ENCODE peak calls at places on chromosomes 6 and 20, in six cellular contexts. T is Panc1, V is tibial nerve, F is upper lobe of left lung, O is heart right ventricle, L is A549. E is an unnamed sample.

GRCh38 chr20:40535816-40536215 is 153.2 kb downstream of the MAFB start:
- DNase-seq in T (no peak), V (no peak), F (no peak), O (no peak), L (no peak), E (no peak)

GRCh38 chr6:166393535-166393823 is 10.7 kb upstream of the MPC1 start:
- DNase-seq in T (no peak), V (no peak), F (no peak), O (no peak), L (no peak), E (no peak)

GRCh38 chr20:44291754-44292153 is 19.2 kb downstream of the FITM2 start:
- DNase-seq in T (no peak), V (no peak), F (no peak), O (no peak), L (no peak), E (no peak)

GRCh38 chr6:157845493-157846259 is 22.6 kb downstream of the SNX9 start:
- DNase-seq in T (no peak), V (no peak), F (no peak), O (no peak), L (no peak), E (no peak)

GRCh38 chr6:42194056-42194455 is 700 bp downstream of the GUCA1B start:
- DNase-seq in T (no peak), V (no peak), F (no peak), O (no peak), L (no peak), E (no peak)

GRCh38 chr6:3159805-3160781 is 2.7 kb upstream of the TUBB2A start:
- DNase-seq in T (no peak), V (peak; percentile 30), F (peak; percentile 26), O (no peak), L (peak; percentile 64), E (no peak)

GRCh38 chr20:29690274-29690673 is 1567.2 kb upstream of the DEFB115 start:
- DNase-seq in T (no peak), V (no peak), F (no peak), O (no peak), L (no peak), E (no peak)

GRCh38 chr6:144768676-144769599 is 483.8 kb downstream of the UTRN start:
- DNase-seq in T (no peak), V (no peak), F (no peak), O (no peak), L (no peak), E (no peak)

GRCh38 chr6:110178626-110179405 is 654 bp downstream of the WASF1 start:
- DNase-seq in T (peak; percentile 78), V (peak; percentile 54), F (peak; percentile 33), O (peak; percentile 30), L (peak; percentile 73), E (no peak)

GRCh38 chr6:157597461-157598312 is 216.7 kb downstream of the ZDHHC14 start:
- DNase-seq in T (no peak), V (peak; percentile 34), F (no peak), O (peak; percentile 37), L (peak; percentile 26), E (no peak)

GRCh38 chr20:63025534-63026331 is 19.0 kb upstream of the BHLHE23 start:
- DNase-seq in T (no peak), V (no peak), F (no peak), O (peak; percentile 9), L (peak; percentile 23), E (no peak)

GRCh38 chr20:20237093-20237959 is 130.6 kb upstream of the INSM1 start:
- DNase-seq in T (peak; percentile 24), V (peak; percentile 56), F (no peak), O (no peak), L (peak; percentile 40), E (peak; percentile 66)

GRCh38 chr6:169296170-169296569 is 42.5 kb upstream of the THBS2 start:
- DNase-seq in T (no peak), V (no peak), F (no peak), O (no peak), L (no peak), E (no peak)

GRCh38 chr20:49729780-49730179 is 16.1 kb upstream of the B4GALT5 start:
- DNase-seq in T (no peak), V (no peak), F (no peak), O (no peak), L (no peak), E (no peak)

GRCh38 chr20:14673164-14673563 is 335.8 kb upstream of the FLRT3 start:
- DNase-seq in T (no peak), V (no peak), F (no peak), O (no peak), L (peak; percentile 46), E (no peak)

GRCh38 chr20:25529295-25529951 is 55.9 kb downstream of the NINL start:
- DNase-seq in T (no peak), V (no peak), F (no peak), O (no peak), L (no peak), E (no peak)

GRCh38 chr6:73774311-73774766 is 78.3 kb downstream of the CD109 start:
- DNase-seq in T (no peak), V (peak; percentile 40), F (no peak), O (peak; percentile 19), L (peak; percentile 66), E (no peak)

GRCh38 chr20:63734946-63735858 is 1.3 kb upstream of the LIME1 start:
- DNase-seq in T (no peak), V (no peak), F (no peak), O (no peak), L (no peak), E (no peak)

GRCh38 chr6:31568537-31568961 is 3.5 kb upstream of the LTA start:
- DNase-seq in T (no peak), V (no peak), F (peak; percentile 68), O (no peak), L (no peak), E (no peak)

GRCh38 chr20:19834783-19835182 is 76.7 kb downstream of the RIN2 start:
- DNase-seq in T (no peak), V (no peak), F (no peak), O (no peak), L (no peak), E (no peak)

GRCh38 chr20:38434310-38434741 is 802 bp downstream of the SNHG17 start:
- DNase-seq in T (no peak), V (no peak), F (peak; percentile 33), O (no peak), L (peak; percentile 24), E (no peak)

GRCh38 chr20:25496968-25497401 is 88.3 kb downstream of the NINL start:
- DNase-seq in T (peak; percentile 64), V (no peak), F (no peak), O (no peak), L (no peak), E (no peak)

GRCh38 chr20:21739161-21739560 is 33.7 kb downstream of the PAX1 start:
- DNase-seq in T (no peak), V (no peak), F (no peak), O (no peak), L (no peak), E (no peak)

GRCh38 chr20:43590036-43590391 is 723 bp upstream of the IFT52 start:
- DNase-seq in T (no peak), V (peak; percentile 9), F (peak; percentile 26), O (no peak), L (no peak), E (no peak)

GRCh38 chr6:79158856-79159516 is 75.5 kb downstream of the HMGN3 start:
- DNase-seq in T (no peak), V (no peak), F (no peak), O (no peak), L (peak; percentile 55), E (no peak)

GRCh38 chr6:41673704-41674000 is 35.4 kb downstream of the MDFI start:
- DNase-seq in T (no peak), V (no peak), F (no peak), O (no peak), L (no peak), E (no peak)

GRCh38 chr6:119147101-119148053 is 68.9 kb upstream of the FAM184A start:
- DNase-seq in T (peak; percentile 94), V (peak; percentile 57), F (peak; percentile 59), O (no peak), L (peak; percentile 79), E (peak; percentile 87)

GRCh38 chr20:3689978-3690377 is 8.2 kb upstream of the ADAM33 start:
- DNase-seq in T (no peak), V (no peak), F (no peak), O (no peak), L (no peak), E (no peak)

GRCh38 chr6:12356983-12357972 is 67.1 kb downstream of the EDN1 start:
- DNase-seq in T (no peak), V (no peak), F (no peak), O (no peak), L (no peak), E (no peak)

GRCh38 chr20:23656372-23656771 is 18.6 kb upstream of the CST3 start:
- DNase-seq in T (no peak), V (no peak), F (no peak), O (no peak), L (no peak), E (no peak)
- H3K4me1 ChIP-seq in T (no peaks in the 10 kb centered on the region), V (peaks cover 7% of the 10 kb centered on the region), F (peaks cover 19% of the 10 kb centered on the region), O (peaks cover 31% of the 10 kb centered on the region), L (peaks cover 10% of the 10 kb centered on the region), E (peaks cover 2% of the 10 kb centered on the region)

GRCh38 chr6:46233131-46233530 is 62.4 kb upstream of the ENPP5 start:
- DNase-seq in T (no peak), V (no peak), F (no peak), O (no peak), L (no peak), E (no peak)

GRCh38 chr6:46234700-46235099 is 63.9 kb upstream of the ENPP5 start:
- DNase-seq in T (no peak), V (no peak), F (no peak), O (no peak), L (no peak), E (no peak)

GRCh38 chr6:46236752-46237151 is 66.0 kb upstream of the ENPP5 start:
- DNase-seq in T (no peak), V (no peak), F (no peak), O (no peak), L (no peak), E (no peak)

GRCh38 chr6:46235242-46235641 is 64.5 kb upstream of the ENPP5 start:
- DNase-seq in T (no peak), V (no peak), F (no peak), O (no peak), L (no peak), E (no peak)

DNA sequence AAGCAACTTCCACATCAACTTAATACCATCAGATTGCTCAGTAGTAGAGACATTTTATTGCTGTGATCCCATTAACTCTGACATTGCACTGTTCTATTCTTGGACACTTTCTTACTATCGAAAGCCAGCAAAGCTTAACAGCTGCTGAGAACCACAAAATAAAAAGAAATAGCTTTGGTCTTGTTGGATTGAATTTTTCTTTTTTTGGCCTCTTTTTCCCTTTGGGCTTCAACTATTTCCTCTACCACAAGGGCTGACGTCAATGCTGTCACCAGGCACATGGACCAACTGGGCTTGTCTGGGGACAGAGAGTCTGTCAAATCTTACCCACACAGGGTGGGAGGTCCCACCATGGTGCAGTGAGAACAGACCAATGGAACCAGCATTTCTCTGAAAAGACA is 63.4 kb upstream of the ENPP5 start:
- DNase-seq in T (no peak), V (peak; percentile 20), F (no peak), O (no peak), L (no peak), E (peak; percentile 72)
- H3K4me3 ChIP-seq in T (no peak overlapping the region), V (no peak overlapping the region), F (no peak overlapping the region), O (no peak overlapping the region), L (no peak overlapping the region), E (no peak overlapping the region)

GRCh38 chr6:22878706-22879105 is 309.3 kb downstream of the HDGFL1 start:
- DNase-seq in T (no peak), V (no peak), F (no peak), O (no peak), L (no peak), E (no peak)
- H3K4me1 ChIP-seq in T (no peaks in the 10 kb centered on the region), V (no peaks in the 10 kb centered on the region), F (peaks cover 4% of the 10 kb centered on the region), O (peaks cover 11% of the 10 kb centered on the region), L (peaks cover 19% of the 10 kb centered on the region), E (no peaks in the 10 kb centered on the region)

GRCh38 chr20:47392015-47392720 is 35.7 kb upstream of the ZMYND8 start:
- DNase-seq in T (no peak), V (no peak), F (peak; percentile 46), O (no peak), L (peak; percentile 99), E (peak; percentile 72)
- H3K4me3 ChIP-seq in T (no peak overlapping the region), V (no peak overlapping the region), F (no peak overlapping the region), O (no peak overlapping the region), L (no peak overlapping the region), E (no peak overlapping the region)